ENCODE peak calls at places on chromosomes 7 and 10, in six cellular contexts. P is brain microvascular endothelial cell, T is nephron progenitor cell, J is testis, D is left ventricle myocardium inferior, N is progenitor cell of endocrine pancreas. V is an unnamed sample.

GRCh38 chr10:108840944-108841343 is 1082.4 kb downstream of the XPNPEP1 start:
- DNase-seq in P (no peak), T (no peak), N (no peak), D (no peak), J (no peak), V (no peak)

GRCh38 chr10:50988792-50989191 is 85.5 kb upstream of the PRKG1 start:
- DNase-seq in P (no peak), J (no peak), T (no peak), D (no peak), N (no peak), V (no peak)

GRCh38 chr10:95814011-95814727 is 58.2 kb downstream of the ENTPD1 start:
- DNase-seq in P (peak), J (peak), D (no peak), N (no peak), T (no peak), V (no peak)

GRCh38 chr10:128530301-128530700 is 404.1 kb upstream of the MKI67 start:
- DNase-seq in N (no peak), D (no peak), J (no peak), P (no peak), T (no peak), V (no peak)

GRCh38 chr10:70191161-70191770 is 21.0 kb upstream of the SAR1A start:
- DNase-seq in J (no peak), N (no peak), T (no peak), P (no peak), D (no peak), V (no peak)

GRCh38 chr10:116653885-116654284 is 33.1 kb downstream of the PNLIPRP2 start:
- DNase-seq in N (no peak), J (no peak), D (no peak), T (no peak), P (no peak), V (no peak)

GRCh38 chr10:89783406-89783805 is 82.0 kb downstream of the KIF20B start:
- DNase-seq in J (no peak), N (no peak), T (no peak), D (no peak), P (no peak), V (no peak)

GRCh38 chr10:31937371-31937770 is 8.7 kb upstream of the ARHGAP12 start:
- DNase-seq in T (no peak), P (no peak), N (no peak), D (peak), J (no peak), V (no peak)

GRCh38 chr7:134120405-134120804 is 6.7 kb upstream of the LRGUK start:
- DNase-seq in J (no peak), D (no peak), P (no peak), N (no peak), T (no peak), V (no peak)

GRCh38 chr7:158958618-158959017 is 102.3 kb downstream of the DYNC2I1 start:
- DNase-seq in D (no peak), P (no peak), N (no peak), T (no peak), J (no peak), V (no peak)

GRCh38 chr7:158959021-158959717 is 102.8 kb downstream of the DYNC2I1 start:
- DNase-seq in J (no peak), P (no peak), D (no peak), T (no peak), N (no peak), V (no peak)

GRCh38 chr7:158957507-158957900 is 101.1 kb downstream of the DYNC2I1 start:
- DNase-seq in P (no peak), D (no peak), N (no peak), J (no peak), T (no peak), V (no peak)

GRCh38 chr7:158956805-158957506 is 100.6 kb downstream of the DYNC2I1 start:
- DNase-seq in T (no peak), D (no peak), N (no peak), P (no peak), J (no peak), V (no peak)

GRCh38 chr7:158957921-158958471 is 101.6 kb downstream of the DYNC2I1 start:
- DNase-seq in J (peak), T (no peak), P (no peak), D (no peak), N (no peak), V (no peak)
- TF ChIP-seq CTCF in J (no peak), T (no peak), P (no peak), D (no peak), N (no peak), V (no peak)

GRCh38 chr7:2082357-2083038 is 150.2 kb downstream of the MAD1L1 start:
- DNase-seq in N (no peak), D (no peak), T (peak), P (peak), J (peak), V (no peak)

GRCh38 chr7:2079332-2080068 is 153.2 kb downstream of the MAD1L1 start:
- DNase-seq in N (no peak), P (no peak), T (no peak), J (no peak), D (no peak), V (no peak)

GRCh38 chr7:2080069-2080405 is 152.7 kb downstream of the MAD1L1 start:
- DNase-seq in T (no peak), D (no peak), P (no peak), J (no peak), N (no peak), V (no peak)

GRCh38 chr7:2083362-2083761 is 149.4 kb downstream of the MAD1L1 start:
- DNase-seq in T (no peak), N (no peak), D (no peak), J (no peak), P (no peak), V (no peak)

GRCh38 chr7:2081526-2082356 is 151.0 kb downstream of the MAD1L1 start:
- DNase-seq in D (no peak), J (no peak), N (no peak), P (no peak), T (no peak), V (no peak)
- TF ChIP-seq CTCF in D (no peak), J (no peak), N (no peak), P (no peak), T (no peak), V (no peak)

GRCh38 chr7:56063500-56063881 is 595 bp upstream of the SUMF2 start:
- DNase-seq in P (no peak), J (no peak), T (no peak), D (no peak), N (no peak), V (no peak)

GRCh38 chr7:56062382-56062781 is 1.7 kb upstream of the SUMF2 start:
- DNase-seq in P (peak), N (no peak), D (no peak), J (no peak), T (no peak), V (no peak)

GRCh38 chr7:56063882-56064625 is at the start of gene SUMF2:
- DNase-seq in D (peak), N (peak), T (peak), J (peak), P (peak), V (peak)
- TF ChIP-seq CTCF in D (peak), N (peak), T (peak), J (no peak), P (peak), V (no peak)

GRCh38 chr7:44220046-44220720 is 19.4 kb downstream of the YKT6 start:
- DNase-seq in P (no peak), T (peak), J (no peak), N (no peak), D (peak), V (no peak)

GRCh38 chr7:44220732-44221131 is 20.0 kb downstream of the YKT6 start:
- DNase-seq in J (no peak), T (no peak), D (no peak), P (no peak), N (no peak), V (no peak)

GRCh38 chr7:44222776-44223261 is 22.0 kb downstream of the YKT6 start:
- DNase-seq in N (no peak), T (no peak), D (peak), J (no peak), P (no peak), V (no peak)

GRCh38 chr7:44222074-44222473 is 21.3 kb downstream of the YKT6 start:
- DNase-seq in P (no peak), N (no peak), J (no peak), D (no peak), T (no peak), V (no peak)

DNA sequence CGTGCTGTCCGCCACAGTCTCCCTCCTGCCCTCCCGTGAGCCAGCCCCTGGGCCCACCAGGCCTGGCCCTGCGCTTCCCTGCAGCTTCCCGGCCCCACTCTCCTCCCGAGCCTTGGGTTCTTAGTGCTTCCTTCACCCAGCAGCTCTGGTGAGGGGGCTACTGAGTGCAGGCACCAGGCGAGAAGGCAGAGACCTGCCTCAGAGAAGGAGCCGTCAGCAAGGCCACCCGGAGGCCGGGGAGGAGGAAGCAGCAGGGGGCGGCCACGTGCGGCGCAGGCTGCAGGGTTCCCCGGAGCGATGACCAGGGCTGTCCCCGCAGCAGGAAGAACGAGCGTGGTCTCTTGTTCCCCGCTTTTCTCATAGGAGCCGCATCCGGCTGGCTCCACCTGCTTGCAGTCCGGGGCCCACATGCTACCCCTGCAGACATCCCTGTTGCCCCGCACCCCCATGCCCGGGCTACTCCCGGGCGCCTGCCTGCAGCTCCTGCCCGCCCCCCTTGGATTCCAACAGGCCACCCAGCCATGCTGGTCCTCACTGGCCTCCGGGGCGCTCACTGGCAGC is 20.5 kb downstream of the YKT6 start:
- DNase-seq in T (peak), P (no peak), N (no peak), J (no peak), D (peak), V (no peak)
- TF ChIP-seq CTCF in T (no peak), P (peak), N (peak), J (no peak), D (no peak), V (no peak)

DNA sequence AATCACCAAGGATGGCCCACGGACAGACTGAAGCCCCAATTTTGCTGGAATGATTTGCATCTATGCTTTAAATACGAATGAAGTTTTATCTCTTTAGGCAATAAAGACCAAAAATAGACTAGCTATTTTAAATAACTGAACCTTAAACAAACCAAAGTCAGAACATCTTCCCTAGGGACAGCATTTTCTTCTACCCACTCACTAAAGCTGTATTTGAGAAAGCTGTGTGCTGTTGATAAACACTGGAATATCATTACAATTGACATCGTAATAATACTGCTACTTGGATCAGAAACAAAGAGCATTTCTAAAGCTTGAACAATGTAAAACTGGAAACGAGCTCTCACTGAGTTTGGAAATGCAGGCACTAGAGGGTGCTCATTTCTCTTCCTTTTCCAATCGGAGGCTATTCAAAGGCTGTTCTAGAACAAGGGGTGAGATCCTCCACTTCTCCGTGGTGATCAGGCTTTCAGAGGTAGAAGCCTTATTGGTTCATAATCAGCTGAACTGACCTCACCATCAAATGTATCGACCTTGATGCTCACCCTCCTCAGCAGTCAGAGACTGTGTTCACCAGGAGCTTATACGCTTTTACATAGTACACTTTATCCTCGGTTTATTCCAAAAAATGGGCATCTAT is 225.3 kb upstream of the PRSS1 start:
- DNase-seq in T (no peak), N (no peak), J (no peak), P (no peak), D (no peak), V (no peak)
- TF ChIP-seq CTCF in T (no peak), N (no peak), J (no peak), P (peak), D (no peak), V (no peak)

GRCh38 chr7:152752513-152752912 is 7.0 kb upstream of the ACTR3B start:
- DNase-seq in J (no peak), N (no peak), T (no peak), P (no peak), D (no peak), V (no peak)
- TF ChIP-seq CTCF in J (no peak), N (no peak), T (no peak), P (no peak), D (no peak), V (no peak)

GRCh38 chr7:12951397-12951801 is 264.0 kb downstream of the ARL4A start:
- DNase-seq in P (peak), J (no peak), D (no peak), N (no peak), T (no peak), V (no peak)

GRCh38 chr7:12949060-12950045 is 261.9 kb downstream of the ARL4A start:
- DNase-seq in P (no peak), D (no peak), J (no peak), T (no peak), N (no peak), V (no peak)

GRCh38 chr7:12957487-12957886 is 270.1 kb downstream of the ARL4A start:
- DNase-seq in T (no peak), N (no peak), J (no peak), D (no peak), P (no peak), V (no peak)

GRCh38 chr7:12954374-12954773 is 266.9 kb downstream of the ARL4A start:
- DNase-seq in P (no peak), D (no peak), N (no peak), T (no peak), J (no peak), V (no peak)
- TF ChIP-seq CTCF in P (no peak), D (no peak), N (no peak), T (no peak), J (no peak), V (no peak)

DNA sequence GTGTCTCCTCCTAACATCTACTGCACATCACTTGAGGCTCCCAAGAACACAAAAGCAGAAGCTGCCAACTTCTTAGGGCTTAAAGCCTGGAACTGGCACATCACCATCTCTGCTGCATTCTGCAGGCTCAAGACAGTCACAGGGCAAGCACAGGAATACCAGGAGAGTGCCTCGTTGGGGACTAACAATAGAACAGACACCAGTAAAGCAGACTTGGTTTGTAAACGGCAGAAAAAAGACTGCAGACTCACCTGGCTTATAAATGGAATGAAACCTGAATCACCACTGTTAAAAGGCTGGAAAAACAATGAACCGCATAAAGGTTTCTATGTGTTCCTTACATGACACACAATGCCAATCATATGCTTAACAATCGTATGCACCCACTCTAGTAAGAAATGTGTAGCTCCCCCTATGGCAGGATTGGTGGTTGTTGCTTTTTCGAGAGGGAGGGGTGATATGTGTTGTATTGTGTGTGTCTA is 12.8 kb downstream of the RHEB start:
- DNase-seq in P (no peak), T (no peak), D (no peak), N (no peak), J (no peak), V (no peak)
- TF ChIP-seq CTCF in P (peak), T (no peak), D (no peak), N (no peak), J (no peak), V (no peak)

GRCh38 chr7:30395676-30396075 is 82.9 kb downstream of the NOD1 start:
- DNase-seq in N (no peak), T (no peak), J (no peak), P (no peak), D (no peak), V (no peak)

GRCh38 chr7:30391806-30392205 is 86.8 kb downstream of the NOD1 start:
- DNase-seq in J (no peak), D (no peak), T (no peak), P (no peak), N (no peak), V (no peak)

GRCh38 chr7:30390872-30391646 is 87.5 kb downstream of the NOD1 start:
- DNase-seq in P (no peak), D (no peak), N (no peak), T (no peak), J (no peak), V (no peak)

DNA sequence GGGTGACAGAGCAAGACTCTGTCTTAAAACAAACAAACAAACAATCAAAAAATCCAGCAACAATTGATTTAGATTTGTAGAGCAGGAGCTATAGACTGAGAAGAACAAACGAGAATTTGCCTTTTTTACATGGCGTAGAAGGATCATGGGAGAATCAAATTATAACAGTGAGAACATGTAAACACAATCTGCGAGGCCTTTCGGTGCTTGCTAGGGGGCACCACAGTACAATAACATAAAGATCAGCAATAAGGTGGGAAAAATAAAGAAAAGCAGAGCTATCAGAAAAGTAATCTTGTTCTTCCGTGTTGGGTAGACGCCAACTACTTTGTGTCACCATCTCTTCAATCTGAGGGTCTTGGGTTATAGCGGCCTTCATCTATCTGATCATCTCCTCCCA is 82.2 kb downstream of the NOD1 start:
- DNase-seq in N (no peak), T (no peak), P (no peak), D (no peak), J (no peak), V (no peak)
- TF ChIP-seq CTCF in N (no peak), T (no peak), P (peak), D (peak), J (no peak), V (no peak)

DNA sequence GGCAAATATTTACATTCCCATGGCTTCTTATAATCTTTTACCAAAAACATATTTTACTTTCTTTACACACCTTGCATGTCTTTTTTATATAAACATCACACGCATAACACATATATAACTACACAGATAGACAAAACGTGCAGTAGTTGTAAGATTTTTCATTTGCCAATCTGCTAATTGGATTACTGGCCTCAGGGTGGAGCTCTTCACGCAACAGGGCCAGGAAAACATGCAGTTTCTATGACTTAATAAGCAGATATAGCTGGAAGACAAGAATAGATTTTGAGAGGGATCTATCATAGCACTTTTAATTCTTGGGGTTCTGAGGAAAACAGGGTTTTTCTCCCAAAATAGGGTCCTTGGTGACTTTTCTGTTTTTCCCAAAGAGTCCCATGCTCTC is 12.7 kb downstream of the ACADSB start:
- DNase-seq in J (no peak), T (no peak), P (no peak), N (no peak), D (no peak), V (no peak)
- TF ChIP-seq CTCF in J (no peak), T (peak), P (peak), N (peak), D (peak), V (no peak)

V was measured in natural killer cell.